ENCODE peak calls at places on chromosomes 2 and 18, in four cellular contexts. P is AG09319, A is progenitor cell of endocrine pancreas, K is K562. E is an unnamed sample.

GRCh38 chr2:197883354-197884032 is 79.1 kb downstream of the PLCL1 start:
- DNase-seq in P (no peak), A (no peak), K (no peak), E (no peak)

GRCh38 chr2:122960727-122961641 is 1064.1 kb upstream of the CNTNAP5 start:
- DNase-seq in P (no peak), A (no peak), K (no peak), E (no peak)

GRCh38 chr2:128979182-128979581 is 660.5 kb upstream of the HS6ST1 start:
- DNase-seq in P (no peak), A (no peak), K (no peak), E (no peak)

GRCh38 chr2:54310314-54310713 is 54.3 kb upstream of the TSPYL6 start:
- DNase-seq in P (no peak), A (no peak), K (no peak), E (no peak)

GRCh38 chr18:23719634-23720201 is 30.5 kb downstream of the LAMA3 start:
- DNase-seq in P (peak), A (no peak), K (peak), E (no peak)

GRCh38 chr2:174597347-174598047 is at the start of gene WIPF1:
- DNase-seq in P (no peak), A (no peak), K (no peak), E (no peak)

GRCh38 chr2:218369374-218369773 is 12.7 kb upstream of the SLC11A1 start:
- DNase-seq in P (no peak), A (no peak), K (no peak), E (no peak)

GRCh38 chr18:67010916-67011315 is 407.0 kb upstream of the CDH19 start:
- DNase-seq in P (no peak), A (no peak), K (no peak), E (no peak)

GRCh38 chr18:79575891-79576685 is 103.5 kb upstream of the CTDP1 start:
- DNase-seq in P (peak), A (no peak), K (no peak), E (no peak)

GRCh38 chr2:174929786-174930185 is 75.4 kb downstream of the CHN1 start:
- DNase-seq in P (no peak), A (no peak), K (no peak), E (no peak)

GRCh38 chr2:100924520-100925451 is 77.3 kb upstream of the RPL31 start:
- DNase-seq in P (peak), A (no peak), K (no peak), E (no peak)

GRCh38 chr2:417662-418061 is 129.8 kb upstream of the ALKAL2 start:
- DNase-seq in P (no peak), A (no peak), K (no peak), E (no peak)

GRCh38 chr2:161418715-161419337 is 2.7 kb downstream of the TBR1 start:
- DNase-seq in P (no peak), A (no peak), K (no peak), E (peak)

GRCh38 chr2:236678307-236678975 is 108.8 kb downstream of the ACKR3 start:
- DNase-seq in P (no peak), A (no peak), K (no peak), E (no peak)

GRCh38 chr2:186130678-186131511 is 355.2 kb upstream of the ZC3H15 start:
- DNase-seq in P (no peak), A (no peak), K (no peak), E (no peak)

GRCh38 chr18:13501896-13502295 is 224.5 kb downstream of the FAM210A start:
- DNase-seq in P (no peak), A (no peak), K (no peak), E (no peak)

GRCh38 chr2:187577310-187577709 is 23.1 kb upstream of the TFPI start:
- DNase-seq in P (no peak), A (no peak), K (no peak), E (peak)

GRCh38 chr2:95531254-95531771 is 46.8 kb upstream of the TRIM43B start:
- DNase-seq in P (no peak), A (no peak), K (no peak), E (no peak)

GRCh38 chr18:27996792-27997191 is 180.1 kb downstream of the CDH2 start:
- DNase-seq in P (no peak), A (no peak), K (no peak), E (no peak)

GRCh38 chr2:12948231-12948962 is 231.7 kb downstream of the TRIB2 start:
- DNase-seq in P (peak), A (no peak), K (no peak), E (no peak)

GRCh38 chr2:120747706-120748105 is 12.0 kb downstream of the GLI2 start:
- DNase-seq in P (no peak), A (no peak), K (no peak), E (no peak)

GRCh38 chr18:60188943-60189342 is 183.6 kb downstream of the MC4R start:
- DNase-seq in P (no peak), A (no peak), K (no peak), E (no peak)

GRCh38 chr18:24055878-24056277 is 41.3 kb downstream of the TTC39C start:
- DNase-seq in P (no peak), A (no peak), K (no peak), E (no peak)

DNA sequence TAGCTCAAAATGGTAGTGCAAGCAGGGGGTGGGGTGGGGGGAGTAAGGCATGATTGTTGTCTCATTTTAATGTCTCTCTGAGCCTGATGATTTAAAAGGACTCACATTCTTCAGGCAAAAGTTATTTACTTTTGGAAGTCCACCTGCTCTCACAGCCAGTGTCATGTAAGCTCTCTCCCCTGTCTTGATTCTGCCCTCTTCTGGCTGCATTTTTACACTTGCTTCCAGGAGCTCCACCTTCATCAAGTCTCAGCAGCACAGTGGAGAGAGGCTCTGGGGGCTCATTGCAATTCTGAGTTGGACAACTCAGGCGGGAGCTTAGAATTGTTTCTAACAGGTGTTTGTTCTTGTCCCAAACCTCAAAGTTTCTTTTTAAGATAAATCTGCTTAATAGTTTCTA is 39.2 kb downstream of the GNAL start:
- DNase-seq in P (no peak), A (no peak), K (no peak), E (peak)
- TF ChIP-seq CTCF in P (no peak), A (peak), K (peak), E (no peak)

GRCh38 chr2:147845608-147846002 is 776 bp downstream of the ACVR2A start:
- DNase-seq in P (no peak), A (no peak), K (no peak), E (no peak)

GRCh38 chr2:147844691-147845607 is at the start of gene ACVR2A:
- DNase-seq in P (no peak), A (peak), K (peak), E (peak)

GRCh38 chr2:147846382-147847081 is 1.7 kb downstream of the ACVR2A start:
- DNase-seq in P (no peak), A (no peak), K (no peak), E (no peak)

GRCh38 chr2:147843421-147843863 is 1.4 kb upstream of the ACVR2A start:
- DNase-seq in P (no peak), A (no peak), K (no peak), E (no peak)

DNA sequence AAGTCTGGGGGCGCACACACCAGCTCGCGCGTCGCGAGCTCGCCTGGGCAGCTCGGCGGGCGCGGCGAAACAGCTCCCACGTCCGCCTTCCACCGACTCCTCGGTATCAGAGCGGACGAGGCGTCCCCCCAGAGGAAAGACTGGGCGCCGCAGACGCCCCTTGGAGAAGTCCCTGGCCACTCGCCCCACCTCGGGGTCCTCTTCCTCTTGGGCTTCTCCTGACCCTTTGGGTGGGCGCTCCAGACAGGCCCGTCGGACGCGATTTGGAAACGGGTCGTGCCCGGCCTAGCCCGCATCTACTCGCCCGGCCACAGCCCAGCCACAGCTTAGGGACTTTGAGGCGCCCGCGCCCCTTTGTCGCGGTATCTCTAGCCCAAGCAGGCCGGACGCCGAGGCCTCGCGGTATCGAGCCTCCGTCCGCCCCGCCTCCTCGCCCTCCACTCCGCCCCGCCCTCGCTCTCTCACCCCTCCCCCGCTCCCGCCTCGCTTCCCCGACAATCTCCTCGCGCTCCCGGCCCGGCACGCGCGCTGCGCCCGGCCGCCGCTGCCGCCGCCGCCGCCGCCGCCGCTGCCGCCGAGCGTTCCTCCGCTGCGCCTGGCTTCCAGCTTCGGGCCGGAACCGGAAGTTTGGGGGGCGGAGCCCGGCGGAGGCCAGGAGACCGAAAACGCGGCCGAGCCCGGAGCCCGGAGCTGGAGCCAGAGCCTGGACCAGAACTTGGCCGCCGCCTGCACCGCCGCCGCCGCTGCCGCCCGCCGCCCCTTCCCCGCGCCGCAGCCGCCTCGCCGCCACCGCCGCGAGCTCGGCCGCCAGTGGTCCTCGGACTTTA is 752 bp upstream of the ACVR2A start:
- DNase-seq in P (peak), A (peak), K (peak), E (peak)
- TF ChIP-seq CTCF in P (peak), A (peak), K (peak), E (no peak)

DNA sequence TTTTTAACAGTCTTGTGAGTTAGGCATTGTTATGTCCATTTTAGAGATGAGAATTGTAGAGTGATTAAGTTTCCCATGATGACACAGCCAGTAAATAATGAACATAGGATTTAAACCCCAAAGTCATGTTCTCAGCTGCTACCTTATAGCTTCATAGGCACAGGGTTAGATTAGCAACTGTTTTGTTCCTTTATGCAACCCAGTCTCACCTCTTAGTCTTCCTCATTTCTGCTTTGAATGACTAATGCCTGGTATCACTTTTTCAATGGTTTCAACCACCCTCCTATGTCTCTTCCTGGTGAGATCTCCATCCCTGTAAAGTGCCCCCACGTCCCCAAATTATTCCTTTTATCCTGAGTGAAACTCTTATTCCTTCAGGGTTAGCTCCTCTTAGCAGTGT is 44.3 kb downstream of the MFSD6 start:
- DNase-seq in P (no peak), A (no peak), K (no peak), E (no peak)
- TF ChIP-seq CTCF in P (no peak), A (no peak), K (no peak), E (no peak)

DNA sequence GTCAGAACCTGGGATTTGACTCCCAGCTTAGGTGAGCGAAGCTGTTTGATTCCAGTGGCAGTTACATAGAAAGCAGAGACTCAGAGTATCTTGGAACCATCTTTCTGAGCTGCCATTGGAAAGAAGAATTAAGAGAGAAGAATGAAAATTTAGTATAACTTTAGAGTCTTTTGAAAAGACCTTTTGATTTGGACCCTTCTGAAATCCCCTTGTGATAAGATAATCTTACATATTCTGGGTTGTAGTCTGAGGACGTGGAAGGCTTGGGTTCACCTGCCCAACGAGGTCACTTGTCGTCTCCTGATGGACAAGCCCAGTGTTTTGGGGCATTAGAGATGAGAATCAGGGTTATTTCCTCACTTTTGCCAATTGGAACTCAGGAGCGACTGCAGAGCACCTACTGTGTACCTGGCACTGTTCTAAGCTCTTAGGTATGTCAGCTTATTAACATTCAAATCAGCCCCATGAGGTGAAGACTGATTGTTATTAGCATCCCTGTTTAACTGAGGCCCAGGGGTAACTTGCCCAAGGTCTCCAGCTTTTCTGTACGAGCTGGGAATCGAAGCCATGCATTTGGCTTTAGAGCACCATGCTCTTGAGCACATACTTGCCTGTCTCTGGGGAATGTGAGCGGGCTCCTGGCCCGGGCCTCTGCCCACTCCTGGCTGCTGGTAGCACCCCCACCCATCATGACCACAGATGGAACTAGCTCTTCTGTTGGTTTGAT is 2.9 kb downstream of the HK2 start:
- DNase-seq in P (no peak), A (no peak), K (no peak), E (no peak)
- TF ChIP-seq CTCF in P (no peak), A (no peak), K (no peak), E (peak)

DNA sequence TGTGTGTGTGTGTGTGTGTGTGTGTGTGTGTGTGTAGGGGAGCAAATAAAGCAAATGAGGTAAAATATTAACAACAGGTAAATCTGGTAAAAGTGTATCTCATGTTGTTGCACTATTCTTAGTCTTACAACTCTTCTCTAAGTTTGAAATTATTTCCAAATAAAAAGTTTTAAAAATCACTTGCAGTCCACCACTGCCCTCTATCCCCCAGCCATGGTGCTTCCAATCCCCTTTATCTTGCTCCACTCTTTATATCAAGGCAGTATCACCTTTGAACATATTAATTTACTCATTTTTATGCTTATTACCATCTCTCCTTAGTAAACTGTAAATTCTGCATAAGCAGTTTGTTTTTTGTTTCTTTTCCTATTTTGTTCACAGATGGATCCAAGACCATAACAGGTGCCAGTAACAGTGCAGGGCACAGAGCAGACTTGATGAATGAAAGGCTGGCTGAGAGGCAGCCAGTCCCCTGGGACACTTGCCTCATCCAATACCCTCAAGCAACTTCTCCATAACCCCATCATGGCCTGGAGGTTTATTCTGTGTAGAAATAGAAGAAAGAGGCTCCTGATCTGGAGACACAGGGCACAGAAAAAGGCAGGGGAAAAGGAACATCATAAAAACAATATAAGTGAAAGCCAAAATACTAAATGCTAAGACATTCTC is 67.6 kb downstream of the LDAH start:
- DNase-seq in P (no peak), A (no peak), K (no peak), E (no peak)
- TF ChIP-seq CTCF in P (no peak), A (peak), K (no peak), E (no peak)

DNA sequence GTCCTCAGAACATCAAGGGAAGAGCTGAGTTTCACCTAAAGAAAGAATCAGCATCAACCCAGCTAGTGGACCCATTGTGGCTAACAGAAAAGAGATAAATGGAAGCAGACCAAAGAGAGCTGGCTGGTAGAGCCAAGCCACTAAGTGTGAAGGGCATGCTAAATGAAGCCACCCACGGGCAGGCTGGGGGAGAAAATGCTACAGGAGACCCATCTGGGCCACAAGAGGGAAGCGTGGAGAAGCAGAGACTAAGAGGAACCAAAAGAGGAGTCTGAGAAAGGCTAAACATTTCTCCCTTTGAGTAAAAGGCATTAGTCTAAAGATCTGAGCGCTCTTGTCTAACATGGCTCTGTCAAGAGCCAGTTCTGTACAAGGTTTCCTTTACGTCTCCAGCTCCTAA is 15.8 kb downstream of the CWC22 start:
- DNase-seq in P (no peak), A (no peak), K (no peak), E (no peak)
- TF ChIP-seq CTCF in P (peak), A (no peak), K (peak), E (no peak)

DNA sequence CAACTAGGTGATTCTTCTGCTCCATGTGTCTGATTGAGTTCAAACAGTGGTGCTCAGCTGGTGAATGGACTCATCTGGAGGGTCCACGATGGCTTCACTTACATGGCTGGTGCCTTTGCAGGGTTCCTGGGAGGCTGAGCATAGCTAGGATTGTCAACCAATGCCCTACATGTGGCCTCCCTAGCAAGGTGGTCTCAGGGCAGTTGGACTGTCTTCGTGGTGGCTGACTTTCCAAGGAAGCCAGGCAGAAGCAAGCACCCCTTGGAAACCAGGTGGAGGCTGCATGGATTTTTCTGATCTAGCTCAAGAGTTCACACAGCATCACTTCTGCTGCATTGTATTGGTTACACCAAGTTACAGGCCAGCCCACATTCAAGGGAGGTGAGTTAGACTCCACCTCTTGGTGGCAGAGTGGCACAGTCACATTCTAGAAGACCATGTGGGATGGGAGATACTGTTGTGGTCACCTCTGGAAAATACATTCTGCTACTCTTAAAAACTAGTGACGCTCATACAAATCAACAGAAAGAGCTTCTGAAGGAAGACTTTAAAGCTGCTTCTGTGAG is 6.9 kb downstream of the IL1R2 start:
- DNase-seq in P (no peak), A (no peak), K (no peak), E (no peak)
- TF ChIP-seq CTCF in P (no peak), A (no peak), K (no peak), E (no peak)

DNA sequence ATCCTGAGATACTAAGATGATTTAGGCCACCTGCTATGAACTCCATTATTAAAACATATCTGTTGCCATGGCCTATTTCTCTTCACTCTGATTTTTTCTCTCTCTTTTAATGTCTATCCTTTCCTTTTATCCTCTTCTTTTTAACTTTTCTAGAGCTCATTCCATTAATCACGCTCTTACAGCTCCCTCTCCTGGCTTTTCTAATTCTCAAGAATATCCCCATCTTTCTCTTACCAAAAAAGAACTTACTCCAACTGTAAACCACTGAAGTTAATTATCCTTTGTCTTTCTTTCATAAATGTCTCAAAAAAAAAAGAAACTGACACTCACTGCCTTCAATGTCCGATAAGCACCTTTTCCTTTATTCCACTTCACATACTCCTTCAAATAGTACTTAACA is 7.9 kb downstream of the PPP3R1 start:
- DNase-seq in P (no peak), A (no peak), K (no peak), E (no peak)
- TF ChIP-seq CTCF in P (peak), A (no peak), K (no peak), E (no peak)

GRCh38 chr2:145006957-145007672 is 487.2 kb upstream of the ZEB2 start:
- DNase-seq in P (peak), A (no peak), K (no peak), E (no peak)
- TF ChIP-seq CTCF in P (no peak), A (no peak), K (no peak), E (no peak)

E was measured in endothelial cell.